ENCODE peak calls at places on chromosome 15, in seven cellular contexts. V is gastrocnemius medialis, U is body of pancreas, L is ovary, Y is stomach, H is esophagus muscularis mucosa, A is heart left ventricle. Q is an unnamed sample. For H3K27me3, the result is how much of the 10 kb centered on the place peaks cover.

GRCh38 chr15:101326462-101327146 is 31.6 kb upstream of the SNRPA1 start:
- DNase-seq in V (no peak), U (no peak), L (no peak), Y (no peak), H (no peak), A (no peak), Q (no peak)

GRCh38 chr15:66862111-66862815 is 160.2 kb downstream of the SMAD6 start:
- DNase-seq in V (no peak), U (no peak), L (peak), Y (no peak), H (peak), A (no peak), Q (no peak)

GRCh38 chr15:90035835-90036220 is 34.7 kb downstream of the ZNF710 start:
- DNase-seq in V (peak), U (no peak), L (no peak), Y (no peak), H (no peak), A (peak), Q (no peak)

GRCh38 chr15:58146734-58147133 is 8.6 kb downstream of the AQP9 start:
- DNase-seq in V (no peak), U (no peak), L (no peak), Y (no peak), H (no peak), A (no peak), Q (no peak)

GRCh38 chr15:80967451-80967850 is 22.2 kb downstream of the MESD start:
- DNase-seq in V (no peak), U (no peak), L (no peak), Y (no peak), H (no peak), A (no peak), Q (no peak)

GRCh38 chr15:62895905-62896316 is 146.6 kb upstream of the TPM1 start:
- DNase-seq in V (no peak), U (no peak), L (no peak), Y (no peak), H (no peak), A (no peak), Q (no peak)

GRCh38 chr15:40280260-40281056 is 2.4 kb downstream of the ANKRD63 start:
- DNase-seq in V (no peak), U (no peak), L (no peak), Y (no peak), H (no peak), A (peak), Q (no peak)

GRCh38 chr15:60969658-60970057 is 259.4 kb downstream of the RORA start:
- DNase-seq in V (no peak), U (no peak), L (no peak), Y (no peak), H (peak), A (no peak), Q (no peak)

GRCh38 chr15:99485153-99485947 is 80.4 kb upstream of the MEF2A start:
- DNase-seq in V (no peak), U (no peak), L (no peak), Y (no peak), H (no peak), A (no peak), Q (no peak)

GRCh38 chr15:32132850-32133249 is 102.5 kb downstream of the CHRNA7 start:
- DNase-seq in V (no peak), U (no peak), L (no peak), Y (no peak), H (peak), A (no peak), Q (no peak)

GRCh38 chr15:57395292-57395691 is 19.0 kb downstream of the CGNL1 start:
- DNase-seq in V (no peak), U (no peak), L (no peak), Y (no peak), H (no peak), A (no peak), Q (no peak)

GRCh38 chr15:49823987-49824538 is 203.2 kb downstream of the DTWD1 start:
- DNase-seq in V (no peak), U (no peak), L (no peak), Y (no peak), H (no peak), A (no peak), Q (no peak)

GRCh38 chr15:99450896-99451358 is 114.9 kb upstream of the MEF2A start:
- DNase-seq in V (peak), U (peak), L (peak), Y (peak), H (no peak), A (peak), Q (peak)

GRCh38 chr15:86040360-86041095 is 39.1 kb upstream of the AGBL1 start:
- DNase-seq in V (no peak), U (no peak), L (no peak), Y (no peak), H (no peak), A (no peak), Q (no peak)

GRCh38 chr15:68794869-68795268 is 25.8 kb downstream of the ANP32A start:
- DNase-seq in V (no peak), U (no peak), L (no peak), Y (no peak), H (no peak), A (no peak), Q (no peak)

GRCh38 chr15:38192496-38192895 is 60.1 kb upstream of the SPRED1 start:
- DNase-seq in V (no peak), U (no peak), L (no peak), Y (no peak), H (no peak), A (no peak), Q (no peak)

GRCh38 chr15:22883196-22883595 is 44.7 kb downstream of the NIPA2 start:
- DNase-seq in V (no peak), U (no peak), L (no peak), Y (no peak), H (no peak), A (no peak), Q (no peak)

GRCh38 chr15:101371519-101371918 is 76.5 kb upstream of the SNRPA1 start:
- DNase-seq in V (no peak), U (no peak), L (no peak), Y (no peak), H (no peak), A (no peak), Q (no peak)

GRCh38 chr15:59622289-59622688 is 10.7 kb downstream of the GCNT3 start:
- DNase-seq in V (no peak), U (peak), L (no peak), Y (peak), H (no peak), A (no peak), Q (no peak)

GRCh38 chr15:90184786-90185704 is 16.1 kb upstream of the SEMA4B start:
- DNase-seq in V (no peak), U (peak), L (peak), Y (peak), H (no peak), A (peak), Q (peak)

GRCh38 chr15:90266485-90266884 is 1.0 kb downstream of the NGRN start:
- DNase-seq in V (no peak), U (peak), L (peak), Y (peak), H (no peak), A (no peak), Q (no peak)

GRCh38 chr15:57322602-57323250 is 53.6 kb upstream of the CGNL1 start:
- DNase-seq in V (no peak), U (no peak), L (no peak), Y (no peak), H (no peak), A (no peak), Q (no peak)

GRCh38 chr15:35506272-35506870 is 39.6 kb downstream of the DPH6 start:
- DNase-seq in V (no peak), U (no peak), L (no peak), Y (no peak), H (no peak), A (no peak), Q (no peak)

GRCh38 chr15:66703540-66703941 is 1.5 kb downstream of the SMAD6 start:
- DNase-seq in V (no peak), U (peak), L (no peak), Y (peak), H (no peak), A (peak), Q (peak)

GRCh38 chr15:43930556-43930955 is 103.8 kb downstream of the WDR76 start:
- DNase-seq in V (no peak), U (no peak), L (no peak), Y (no peak), H (no peak), A (peak), Q (no peak)

GRCh38 chr15:74599156-74599555 is 16.5 kb upstream of the CLK3 start:
- DNase-seq in V (no peak), U (no peak), L (no peak), Y (no peak), H (no peak), A (no peak), Q (no peak)

GRCh38 chr15:86162172-86162591 is 82.5 kb downstream of the AGBL1 start:
- DNase-seq in V (peak), U (no peak), L (no peak), Y (no peak), H (no peak), A (peak), Q (no peak)

GRCh38 chr15:37898385-37898784 is 36.1 kb upstream of the TMCO5A start:
- DNase-seq in V (no peak), U (no peak), L (no peak), Y (no peak), H (no peak), A (no peak), Q (no peak)

GRCh38 chr15:26891448-26891881 is 24.6 kb downstream of the GABRA5 start:
- DNase-seq in V (no peak), U (peak), L (no peak), Y (peak), H (peak), A (peak), Q (no peak)

GRCh38 chr15:63198752-63199250 is 9.4 kb downstream of the RAB8B start:
- DNase-seq in V (no peak), U (no peak), L (no peak), Y (no peak), H (no peak), A (no peak), Q (no peak)

GRCh38 chr15:39770748-39771689 is 11.6 kb downstream of the FSIP1 start:
- DNase-seq in V (no peak), U (no peak), L (no peak), Y (no peak), H (no peak), A (no peak), Q (no peak)

GRCh38 chr15:60396964-60397771 is 618 bp downstream of the ANXA2 start:
- DNase-seq in V (peak), U (peak), L (peak), Y (peak), H (no peak), A (peak), Q (peak)

GRCh38 chr15:57495037-57495436 is 96.7 kb upstream of the MYZAP start:
- DNase-seq in V (no peak), U (no peak), L (no peak), Y (no peak), H (no peak), A (no peak), Q (no peak)

GRCh38 chr15:94576889-94577533 is 345.6 kb downstream of the MCTP2 start:
- DNase-seq in V (no peak), U (peak), L (no peak), Y (peak), H (no peak), A (no peak), Q (no peak)

GRCh38 chr15:52262364-52262763 is 33.2 kb downstream of the MYO5C start:
- DNase-seq in V (no peak), U (no peak), L (no peak), Y (no peak), H (no peak), A (no peak), Q (no peak)

GRCh38 chr15:50884583-50884982 is 23.9 kb upstream of the AP4E1 start:
- DNase-seq in V (no peak), U (no peak), L (no peak), Y (no peak), H (no peak), A (no peak), Q (no peak)

GRCh38 chr15:97995881-97996603 is 35.5 kb downstream of the ARRDC4 start:
- DNase-seq in V (no peak), U (peak), L (no peak), Y (peak), H (no peak), A (no peak), Q (peak)

GRCh38 chr15:68829068-68829467 is 8.4 kb upstream of the ANP32A start:
- DNase-seq in V (no peak), U (no peak), L (no peak), Y (no peak), H (no peak), A (no peak), Q (no peak)

GRCh38 chr15:70795311-70795665 is 31.9 kb upstream of the UACA start:
- DNase-seq in V (no peak), U (no peak), L (no peak), Y (no peak), H (no peak), A (no peak), Q (no peak)
- TF ChIP-seq POLR2A in V (no peak), U (no peak), L (no peak), Y (no peak), H (no peak), A (no peak), Q (no peak)

DNA sequence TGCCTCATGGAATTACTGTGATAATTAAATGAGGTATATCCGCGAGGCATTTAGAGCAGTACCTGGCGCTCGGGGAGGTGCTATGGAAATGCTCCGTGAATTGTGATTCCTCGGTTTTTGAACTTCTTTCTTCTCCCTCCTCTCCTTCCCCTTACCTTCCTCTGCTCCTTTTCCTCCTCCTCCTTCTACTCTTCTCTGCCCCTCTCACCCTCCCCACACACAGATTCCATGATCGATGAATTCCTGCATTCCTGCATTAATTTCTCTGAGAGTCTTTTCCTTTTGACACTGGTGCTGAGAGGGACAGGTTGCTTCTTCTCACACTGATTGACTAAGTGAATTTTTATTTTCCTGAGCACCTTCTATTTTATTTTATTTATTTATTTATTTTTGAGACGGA is 101.2 kb upstream of the RGMA start:
- DNase-seq in V (no peak), U (no peak), L (no peak), Y (no peak), H (no peak), A (no peak), Q (no peak)
- H3K27me3 ChIP-seq in V (under half), U (under half), L (under half), Y (under half), H (under half), A (under half), Q (under half)

DNA sequence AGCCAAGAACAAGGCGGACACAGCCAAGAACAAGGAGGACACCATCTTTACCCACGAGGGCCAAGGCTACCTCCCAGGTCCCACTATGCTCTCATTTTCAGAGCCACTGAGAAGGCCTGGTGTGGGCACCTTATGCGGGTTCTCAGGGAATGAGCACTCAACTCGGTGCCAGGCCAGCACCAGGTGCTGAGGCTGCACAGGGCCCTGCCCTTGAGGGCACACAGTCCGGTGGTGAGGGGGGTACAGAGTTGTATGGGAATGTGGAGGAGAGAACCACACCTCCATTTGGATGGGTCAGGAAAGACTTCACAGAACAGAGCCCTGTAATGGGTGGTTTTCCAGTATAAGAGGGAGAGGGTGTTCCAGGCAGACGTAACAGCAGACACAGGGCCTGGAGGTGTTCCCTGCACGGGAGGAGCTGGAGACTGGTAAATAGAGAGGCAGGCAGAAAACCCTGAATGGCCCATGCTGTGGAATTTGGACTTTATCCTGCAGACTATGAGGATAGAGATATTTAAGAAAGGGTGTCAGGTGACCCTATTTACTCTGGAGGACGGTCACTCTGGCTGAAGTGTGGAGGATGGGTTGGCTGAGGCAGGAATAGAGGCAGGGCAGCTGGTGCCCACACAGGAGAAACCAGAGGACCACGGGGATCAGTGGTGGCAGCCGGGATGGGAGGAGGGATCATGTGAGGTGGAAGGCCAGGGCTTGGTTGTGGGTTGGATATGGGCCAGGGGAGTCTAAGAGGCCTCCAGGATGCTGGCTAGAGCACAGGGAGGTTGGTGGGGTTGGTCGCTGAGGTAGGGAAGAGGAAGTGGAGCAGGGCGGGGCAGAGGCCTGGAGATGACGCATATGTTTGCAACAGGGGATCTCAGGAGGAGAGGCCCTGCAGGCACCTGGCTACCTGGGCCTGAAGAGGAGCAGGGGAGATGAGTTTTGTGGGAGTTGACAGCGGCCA is 34.6 kb downstream of the CRABP1 start:
- DNase-seq in V (no peak), U (peak), L (no peak), Y (peak), H (no peak), A (no peak), Q (no peak)
- TF ChIP-seq POLR2A in V (no peak), U (no peak), L (no peak), Y (no peak), H (no peak), A (no peak), Q (no peak)

DNA sequence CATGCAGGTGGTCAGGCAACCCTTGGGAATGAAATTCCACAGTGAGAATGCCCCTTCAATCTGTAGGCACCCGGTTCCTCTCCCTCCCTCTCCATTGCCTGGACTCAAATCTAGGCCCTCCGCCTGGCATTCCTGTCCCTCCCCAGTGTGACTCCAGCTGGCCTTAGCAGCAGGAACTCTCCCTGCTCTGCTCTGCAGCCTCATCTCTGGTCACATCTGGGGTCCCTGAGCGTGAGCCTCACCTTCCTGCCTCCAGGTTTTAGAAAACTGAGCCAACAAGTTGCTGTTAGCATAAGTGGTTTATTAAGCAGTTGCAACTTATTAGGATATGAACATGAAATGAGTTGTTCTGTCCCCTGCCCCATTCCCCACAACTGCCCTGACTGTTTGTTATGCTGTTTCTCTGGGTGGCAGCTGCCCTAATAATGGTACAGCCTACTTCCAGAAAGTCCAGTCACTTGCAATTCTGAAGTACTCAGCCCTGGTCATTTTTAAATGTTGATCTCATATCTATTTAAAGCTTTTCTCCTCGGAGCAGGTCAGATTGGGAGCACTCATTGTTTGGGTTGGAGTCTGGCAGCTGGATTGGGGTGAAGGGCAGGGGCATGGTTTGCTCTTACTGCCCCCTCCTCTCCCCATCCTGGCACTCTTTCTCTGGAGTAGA is 63.0 kb upstream of the ANKRD34C start:
- DNase-seq in V (no peak), U (no peak), L (no peak), Y (no peak), H (no peak), A (no peak), Q (no peak)
- H3K27me3 ChIP-seq in V (under half), U (under half), L (under half), Y (under half), H (under half), A (under half), Q (under half)

DNA sequence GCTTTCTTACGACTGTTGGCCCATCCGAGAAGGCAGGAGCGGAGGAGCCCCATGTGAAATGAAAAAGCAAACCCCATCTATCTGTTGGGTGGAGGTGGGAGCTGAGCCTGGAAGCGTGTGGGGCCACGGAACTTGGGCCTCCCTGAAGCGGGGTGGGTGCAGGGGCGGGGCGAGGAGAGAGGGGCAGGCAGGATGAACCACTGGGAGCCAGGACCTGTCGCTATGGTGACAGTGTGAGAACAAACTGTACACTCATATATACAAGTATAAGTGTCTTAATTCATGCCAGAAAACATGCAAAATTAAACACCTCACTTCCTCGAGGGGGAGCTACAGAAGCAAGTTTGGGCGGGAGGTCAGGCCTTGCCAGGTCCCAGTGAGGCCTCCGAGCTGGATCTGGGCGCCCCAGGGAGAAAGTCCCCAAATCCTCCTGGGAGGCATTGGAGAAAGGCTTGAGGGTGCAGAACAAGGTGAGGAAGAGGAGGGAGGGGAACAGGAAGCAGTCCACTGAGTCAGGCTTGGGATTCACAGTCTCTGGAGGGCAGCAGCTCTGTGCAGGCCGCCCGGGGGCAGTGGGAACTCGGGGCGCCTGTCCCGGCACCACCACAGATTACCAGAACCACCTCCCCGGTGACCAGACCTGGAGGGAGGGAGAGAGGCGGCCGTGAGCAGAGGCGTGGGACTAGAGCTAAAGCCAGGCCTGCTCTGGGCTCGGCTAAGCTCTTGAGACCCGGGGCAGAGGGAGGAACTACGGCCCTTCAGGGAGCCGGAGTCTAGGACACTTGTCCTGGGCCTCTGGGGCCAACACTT is 34.8 kb downstream of the RBPMS2 start:
- DNase-seq in V (no peak), U (peak), L (peak), Y (no peak), H (no peak), A (peak), Q (peak)
- TF ChIP-seq POLR2A in V (no peak), U (no peak), L (no peak), Y (no peak), H (no peak), A (peak), Q (no peak)